ENCODE peak calls at places on chromosomes 4 and X, in four cellular contexts. K, U, Y and D are unnamed samples.
A peak's percentile ranks its signal among the peaks of the same experiment; 100 is the strongest.

GRCh38 chr4:149896428-149896827 is 80.8 kb upstream of the IQCM start:
- DNase-seq in K (no peak), U (no peak), Y (no peak), D (peak; percentile 15)

GRCh38 chr4:147740176-147740575 is 8.3 kb downstream of the ARHGAP10 start:
- DNase-seq in K (no peak), U (no peak), Y (no peak), D (no peak)

GRCh38 chrX:24682739-24683432 is 10.8 kb upstream of the POLA1 start:
- DNase-seq in K (no peak), U (no peak), Y (no peak), D (no peak)

GRCh38 chrX:11386001-11386523 is 92.8 kb downstream of the AMELX start:
- DNase-seq in K (no peak), U (no peak), Y (no peak), D (no peak)

GRCh38 chr4:23789765-23790164 is 100.1 kb downstream of the PPARGC1A start:
- DNase-seq in K (no peak), U (no peak), Y (peak; percentile 28), D (no peak)

GRCh38 chrX:78555401-78555980 is 103.6 kb downstream of the RTL3 start:
- DNase-seq in K (no peak), U (no peak), Y (no peak), D (no peak)

GRCh38 chrX:77493677-77494553 is 46.7 kb downstream of the FGF16 start:
- DNase-seq in K (no peak), U (peak; percentile 9), Y (peak; percentile 7), D (peak; percentile 37)

GRCh38 chr4:85508654-85509053 is 33.7 kb downstream of the ARHGAP24 start:
- DNase-seq in K (no peak), U (no peak), Y (no peak), D (no peak)

GRCh38 chr4:5782829-5783476 is 72.0 kb downstream of the EVC start:
- DNase-seq in K (no peak), U (no peak), Y (no peak), D (no peak)

GRCh38 chr4:113147498-113148231 is 98.2 kb downstream of the ANK2 start:
- DNase-seq in K (no peak), U (no peak), Y (peak; percentile 76), D (no peak)

GRCh38 chr4:74884282-74884681 is 48.6 kb upstream of the PARM1 start:
- DNase-seq in K (no peak), U (no peak), Y (peak; percentile 11), D (peak; percentile 55)

GRCh38 chrX:124263743-124264142 is 68.7 kb upstream of the TEX13D start:
- DNase-seq in K (no peak), U (no peak), Y (no peak), D (no peak)

GRCh38 chrX:47644557-47645091 is 5.7 kb downstream of the ELK1 start:
- DNase-seq in K (no peak), U (no peak), Y (no peak), D (peak; percentile 56)

GRCh38 chrX:154032156-154032555 is 12.5 kb upstream of the IRAK1 start:
- DNase-seq in K (no peak), U (no peak), Y (no peak), D (no peak)

GRCh38 chr4:1246901-1247810 is 1.8 kb downstream of the CTBP1 start:
- DNase-seq in K (no peak), U (peak; percentile 38), Y (no peak), D (no peak)

GRCh38 chrX:499870-500364 is 113.2 kb upstream of the PPP2R3B start:
- DNase-seq in K (no peak), U (no peak), Y (no peak), D (no peak)

GRCh38 chr4:137601924-137602323 is 69.6 kb upstream of the PCDH18 start:
- DNase-seq in K (no peak), U (no peak), Y (no peak), D (no peak)

DNA sequence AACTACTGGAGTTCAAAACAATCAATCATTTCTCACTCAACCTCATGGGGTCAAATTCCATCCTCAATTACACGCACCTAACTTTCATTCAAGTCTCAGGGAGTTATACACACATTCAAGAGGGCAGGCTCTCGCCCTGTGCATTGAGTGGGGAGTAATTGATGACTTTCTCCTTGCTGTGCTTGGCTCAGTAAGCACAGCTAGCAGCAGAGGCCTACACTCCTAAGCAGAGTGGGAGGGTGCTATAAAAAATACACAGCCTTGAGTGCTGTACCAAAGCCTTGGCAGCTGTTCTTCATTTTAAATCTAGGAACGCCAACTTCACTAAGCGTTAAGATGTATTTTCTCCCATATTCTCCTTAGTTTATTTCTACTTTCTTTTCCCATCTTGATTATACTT is 958.2 kb upstream of the ADGRL3 start:
- DNase-seq in K (no peak), U (no peak), Y (no peak), D (peak; percentile 17)
- TF ChIP-seq TARDBP in K (no peak), U (no peak), Y (no peak), D (no peak)

GRCh38 chr4:87375719-87376291 is 15.2 kb downstream of the HSD17B11 start:
- DNase-seq in K (no peak), U (peak; percentile 28), Y (peak; percentile 61), D (peak; percentile 46)
- TF ChIP-seq TARDBP in K (no peak), U (no peak), Y (no peak), D (no peak)

GRCh38 chrX:2385224-2385623 is 115.6 kb downstream of the DHRSX start:
- DNase-seq in K (no peak), U (no peak), Y (no peak), D (no peak)
- TF ChIP-seq TARDBP in K (no peak), U (no peak), Y (no peak), D (no peak)

DNA sequence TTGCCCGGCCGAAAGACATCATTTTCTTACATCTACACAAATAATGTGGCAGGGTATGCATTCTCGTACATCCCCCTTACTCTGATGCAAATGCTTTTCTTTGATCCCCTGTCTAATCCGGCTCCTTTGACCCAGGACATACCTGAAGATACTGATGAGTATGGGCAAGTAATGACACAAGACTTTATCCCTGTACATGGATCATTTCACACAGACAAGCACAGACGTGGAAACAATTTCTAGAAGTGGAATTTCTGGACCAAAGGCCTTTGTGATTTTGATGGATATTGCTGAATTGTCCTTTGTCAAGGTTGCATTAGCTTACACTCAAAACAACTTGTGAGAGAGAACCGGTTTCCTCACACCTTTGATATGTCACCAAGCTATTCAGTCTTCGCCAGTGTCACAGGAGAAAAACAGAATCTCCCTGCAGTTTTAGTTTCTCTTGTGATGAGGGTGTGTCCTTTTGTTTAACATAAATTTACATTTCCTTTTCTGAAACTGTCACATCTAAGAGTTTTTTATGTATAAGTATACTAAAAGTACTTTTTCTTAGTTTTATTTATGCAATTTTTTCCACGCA is 25.4 kb downstream of the RWDD4 start:
- DNase-seq in K (no peak), U (no peak), Y (no peak), D (no peak)
- TF ChIP-seq TARDBP in K (no peak), U (no peak), Y (no peak), D (no peak)

GRCh38 chr4:175953960-175954521 is 111.6 kb upstream of the WDR17 start:
- DNase-seq in K (no peak), U (no peak), Y (no peak), D (peak; percentile 16)

GRCh38 chr4:175946472-175947116 is 119.0 kb upstream of the WDR17 start:
- DNase-seq in K (no peak), U (no peak), Y (no peak), D (no peak)

GRCh38 chr4:175954685-175955084 is 111.0 kb upstream of the WDR17 start:
- DNase-seq in K (no peak), U (no peak), Y (no peak), D (no peak)

GRCh38 chr4:175947117-175947722 is 118.4 kb upstream of the WDR17 start:
- DNase-seq in K (no peak), U (no peak), Y (peak; percentile 6), D (no peak)

DNA sequence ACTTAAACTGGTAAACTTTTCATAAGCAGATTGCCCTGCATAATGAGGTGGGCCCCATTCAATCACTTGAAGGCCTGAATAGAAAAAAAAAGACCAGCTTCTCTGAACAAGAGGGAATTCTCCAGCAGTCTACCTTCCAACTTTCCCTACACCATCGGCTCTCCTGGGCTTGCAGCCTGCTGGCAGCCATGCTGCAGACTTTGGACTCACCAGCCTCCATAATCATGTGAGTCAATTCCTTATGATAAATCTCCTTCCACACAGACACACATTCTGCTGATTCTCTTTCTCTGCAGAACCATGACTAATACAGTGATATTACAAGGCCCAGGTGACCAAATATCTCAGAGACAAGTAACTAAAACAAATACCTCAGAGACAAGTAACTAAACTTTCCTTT is 113.8 kb upstream of the WDR17 start:
- DNase-seq in K (no peak), U (no peak), Y (no peak), D (no peak)
- TF ChIP-seq TARDBP in K (no peak), U (no peak), Y (no peak), D (no peak)

DNA sequence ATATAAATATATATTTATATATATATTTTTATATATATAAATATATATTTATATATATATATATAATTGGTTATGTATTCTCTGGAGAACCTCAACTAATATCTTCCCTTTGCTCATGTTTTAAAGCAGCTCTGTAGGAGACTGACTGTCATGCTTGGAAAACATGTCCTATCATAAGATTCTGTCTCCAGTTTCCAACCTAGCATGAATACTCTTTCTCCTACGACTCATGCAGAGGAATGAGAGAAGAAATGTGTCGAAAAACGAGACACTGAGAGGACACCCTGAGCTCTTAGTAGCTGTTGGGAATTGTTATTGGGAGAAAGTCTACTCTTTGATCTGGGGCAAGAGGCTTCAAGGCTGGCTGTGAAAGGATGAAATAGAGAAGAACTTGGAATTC is 166.5 kb upstream of the SLIT2 start:
- DNase-seq in K (no peak), U (no peak), Y (no peak), D (no peak)
- TF ChIP-seq TARDBP in K (no peak), U (no peak), Y (no peak), D (no peak)

GRCh38 chr4:108007984-108008383 is 18.3 kb downstream of the HADH start:
- DNase-seq in K (no peak), U (no peak), Y (no peak), D (no peak)

GRCh38 chr4:108013955-108014354 is 24.3 kb downstream of the HADH start:
- DNase-seq in K (no peak), U (no peak), Y (no peak), D (no peak)

GRCh38 chr4:108008721-108009120 is 19.0 kb downstream of the HADH start:
- DNase-seq in K (no peak), U (no peak), Y (no peak), D (no peak)

GRCh38 chr4:108013332-108013731 is 23.6 kb downstream of the HADH start:
- DNase-seq in K (no peak), U (no peak), Y (no peak), D (no peak)

GRCh38 chr4:108010167-108010566 is 20.5 kb downstream of the HADH start:
- DNase-seq in K (no peak), U (no peak), Y (no peak), D (no peak)
- TF ChIP-seq TARDBP in K (no peak), U (no peak), Y (no peak), D (no peak)

GRCh38 chr4:93502991-93503390 is 325.6 kb upstream of the ATOH1 start:
- DNase-seq in K (no peak), U (no peak), Y (no peak), D (no peak)

GRCh38 chr4:93501946-93502345 is 326.6 kb upstream of the ATOH1 start:
- DNase-seq in K (no peak), U (no peak), Y (no peak), D (no peak)
- TF ChIP-seq TARDBP in K (no peak), U (no peak), Y (no peak), D (no peak)